ENCODE peak calls at places on chromosome 18, in nine cellular contexts. One of them, this sample, is unnamed.

GRCh38 chr18:58538604-58539386 is 90.1 kb downstream of the ALPK2 start:
- DNase-seq in stimulated activated effector memory CD8-positive, alpha-beta T cell treated with anti-CD3 and anti-CD28 coated beads, Interleukin-12 subunit alpha, Interleukin-12 subunit beta, amount 100 ng/mL, for 72 hours: no peak
- DNase-seq in sigmoid colon: no peak
- DNase-seq in AG04450: no peak
- DNase-seq in D721Med: no peak
- DNase-seq in CD4-positive, CD25-positive, alpha-beta regulatory T cell: no peak
- DNase-seq in adipocyte: no peak
- DNase-seq in hippocampal formation: no peak
- DNase-seq in AG09309: no peak
- DNase-seq in this sample: no peak

GRCh38 chr18:3916082-3916481 is 466.1 kb downstream of the TGIF1 start:
- DNase-seq in stimulated activated effector memory CD8-positive, alpha-beta T cell treated with anti-CD3 and anti-CD28 coated beads, Interleukin-12 subunit alpha, Interleukin-12 subunit beta, amount 100 ng/mL, for 72 hours: no peak
- DNase-seq in sigmoid colon: no peak
- DNase-seq in AG04450: no peak
- DNase-seq in D721Med: no peak
- DNase-seq in CD4-positive, CD25-positive, alpha-beta regulatory T cell: no peak
- DNase-seq in adipocyte: no peak
- DNase-seq in hippocampal formation: no peak
- DNase-seq in AG09309: no peak
- DNase-seq in this sample: peak; percentile 3

GRCh38 chr18:63648241-63648640 is 4.2 kb upstream of the SERPINB4 start:
- DNase-seq in stimulated activated effector memory CD8-positive, alpha-beta T cell treated with anti-CD3 and anti-CD28 coated beads, Interleukin-12 subunit alpha, Interleukin-12 subunit beta, amount 100 ng/mL, for 72 hours: no peak
- DNase-seq in sigmoid colon: no peak
- DNase-seq in AG04450: no peak
- DNase-seq in D721Med: no peak
- DNase-seq in CD4-positive, CD25-positive, alpha-beta regulatory T cell: no peak
- DNase-seq in adipocyte: no peak
- DNase-seq in hippocampal formation: no peak
- DNase-seq in AG09309: no peak
- DNase-seq in this sample: no peak

GRCh38 chr18:44770641-44771040 is 90.0 kb downstream of the SETBP1 start:
- DNase-seq in stimulated activated effector memory CD8-positive, alpha-beta T cell treated with anti-CD3 and anti-CD28 coated beads, Interleukin-12 subunit alpha, Interleukin-12 subunit beta, amount 100 ng/mL, for 72 hours: no peak
- DNase-seq in sigmoid colon: no peak
- DNase-seq in AG04450: no peak
- DNase-seq in D721Med: no peak
- DNase-seq in CD4-positive, CD25-positive, alpha-beta regulatory T cell: no peak
- DNase-seq in adipocyte: no peak
- DNase-seq in hippocampal formation: no peak
- DNase-seq in AG09309: no peak
- DNase-seq in this sample: no peak

GRCh38 chr18:37343542-37343851 is 222.1 kb downstream of the CELF4 start:
- DNase-seq in stimulated activated effector memory CD8-positive, alpha-beta T cell treated with anti-CD3 and anti-CD28 coated beads, Interleukin-12 subunit alpha, Interleukin-12 subunit beta, amount 100 ng/mL, for 72 hours: no peak
- DNase-seq in sigmoid colon: no peak
- DNase-seq in AG04450: no peak
- DNase-seq in D721Med: no peak
- DNase-seq in CD4-positive, CD25-positive, alpha-beta regulatory T cell: no peak
- DNase-seq in adipocyte: no peak
- DNase-seq in hippocampal formation: peak; percentile 17
- DNase-seq in AG09309: no peak
- DNase-seq in this sample: no peak

GRCh38 chr18:363327-364115 is 95.7 kb upstream of the THOC1 start:
- DNase-seq in stimulated activated effector memory CD8-positive, alpha-beta T cell treated with anti-CD3 and anti-CD28 coated beads, Interleukin-12 subunit alpha, Interleukin-12 subunit beta, amount 100 ng/mL, for 72 hours: no peak
- DNase-seq in sigmoid colon: no peak
- DNase-seq in AG04450: no peak
- DNase-seq in D721Med: no peak
- DNase-seq in CD4-positive, CD25-positive, alpha-beta regulatory T cell: no peak
- DNase-seq in adipocyte: peak; percentile 71
- DNase-seq in hippocampal formation: no peak
- DNase-seq in AG09309: peak; percentile 91
- DNase-seq in this sample: no peak

GRCh38 chr18:56574827-56575226 is 63.6 kb downstream of the TXNL1 start:
- DNase-seq in stimulated activated effector memory CD8-positive, alpha-beta T cell treated with anti-CD3 and anti-CD28 coated beads, Interleukin-12 subunit alpha, Interleukin-12 subunit beta, amount 100 ng/mL, for 72 hours: no peak
- DNase-seq in sigmoid colon: no peak
- DNase-seq in AG04450: no peak
- DNase-seq in D721Med: no peak
- DNase-seq in CD4-positive, CD25-positive, alpha-beta regulatory T cell: no peak
- DNase-seq in adipocyte: peak; percentile 5
- DNase-seq in hippocampal formation: no peak
- DNase-seq in AG09309: no peak
- DNase-seq in this sample: no peak

GRCh38 chr18:36247036-36247435 is 50.5 kb upstream of the FHOD3 start:
- DNase-seq in stimulated activated effector memory CD8-positive, alpha-beta T cell treated with anti-CD3 and anti-CD28 coated beads, Interleukin-12 subunit alpha, Interleukin-12 subunit beta, amount 100 ng/mL, for 72 hours: no peak
- DNase-seq in sigmoid colon: no peak
- DNase-seq in AG04450: no peak
- DNase-seq in D721Med: no peak
- DNase-seq in CD4-positive, CD25-positive, alpha-beta regulatory T cell: no peak
- DNase-seq in adipocyte: peak; percentile 52
- DNase-seq in hippocampal formation: no peak
- DNase-seq in AG09309: peak; percentile 13
- DNase-seq in this sample: no peak